ENCODE peak calls at places on chromosomes 11 and 22, in eight cellular contexts. X is T-helper 2 cell; P is activated CD4-positive, alpha-beta memory T cell treated with anti-CD3 and anti-CD28 coated beads for 36 hours; E is stimulated activated CD4-positive, alpha-beta T cell treated with anti-CD3 and anti-CD28 coated beads, Interleukin-4, amount 100 ng/mL, for 48 hours; L is fibroblast of the aortic adventitia; K is H7; O is LoVo; Q is activated CD4-positive, alpha-beta T cell treated with anti-CD3 and anti-CD28 coated beads for 24 hours. U is an unnamed sample.

GRCh38 chr11:76102772-76103171 is 103.5 kb downstream of the WNT11 start:
- DNase-seq in X (no peak), P (no peak), E (no peak), L (peak), K (no peak), O (no peak), Q (no peak), U (no peak)

GRCh38 chr11:11081273-11081672 is 223.4 kb upstream of the ZBED5 start:
- DNase-seq in X (no peak), P (no peak), E (no peak), L (no peak), K (no peak), O (no peak), Q (no peak), U (no peak)

GRCh38 chr11:7892751-7893356 is 38.2 kb downstream of the OR10A6 start:
- DNase-seq in X (peak), P (peak), E (no peak), L (peak), K (peak), O (peak), Q (peak), U (no peak)

GRCh38 chr11:70078095-70078795 is at the start of gene ANO1:
- DNase-seq in X (no peak), P (no peak), E (no peak), L (no peak), K (peak), O (no peak), Q (no peak), U (no peak)

GRCh38 chr11:2689551-2690260 is 10.1 kb downstream of the KCNQ1OT1 start:
- DNase-seq in X (no peak), P (no peak), E (no peak), L (no peak), K (no peak), O (no peak), Q (no peak), U (no peak)

GRCh38 chr22:27273386-27273785 is 528.2 kb downstream of the MN1 start:
- DNase-seq in X (no peak), P (no peak), E (no peak), L (no peak), K (no peak), O (no peak), Q (no peak), U (no peak)

GRCh38 chr11:91932151-91932821 is 292.3 kb upstream of the FAT3 start:
- DNase-seq in X (no peak), P (no peak), E (no peak), L (no peak), K (no peak), O (no peak), Q (no peak), U (no peak)

GRCh38 chr11:83566948-83567347 is 280.8 kb upstream of the CCDC90B start:
- DNase-seq in X (no peak), P (no peak), E (no peak), L (peak), K (no peak), O (no peak), Q (no peak), U (no peak)

GRCh38 chr11:86143429-86144030 is 74.6 kb upstream of the PICALM start:
- DNase-seq in X (peak), P (no peak), E (no peak), L (no peak), K (no peak), O (no peak), Q (no peak), U (no peak)

GRCh38 chr11:73227571-73228211 is 9.6 kb downstream of the P2RY2 start:
- DNase-seq in X (no peak), P (no peak), E (no peak), L (no peak), K (peak), O (peak), Q (no peak), U (no peak)

GRCh38 chr11:135027461-135027860 is 615.4 kb upstream of the B3GAT1 start:
- DNase-seq in X (peak), P (peak), E (no peak), L (peak), K (peak), O (peak), Q (no peak), U (no peak)

GRCh38 chr22:46596819-46597218 is 23.4 kb upstream of the GRAMD4 start:
- DNase-seq in X (no peak), P (no peak), E (no peak), L (no peak), K (peak), O (peak), Q (no peak), U (no peak)

GRCh38 chr11:66188580-66188979 is 79.9 kb upstream of the RAB1B start:
- DNase-seq in X (no peak), P (no peak), E (no peak), L (peak), K (no peak), O (no peak), Q (no peak), U (no peak)

GRCh38 chr11:116072776-116073175 is 568.6 kb upstream of the CADM1 start:
- DNase-seq in X (peak), P (no peak), E (no peak), L (no peak), K (peak), O (no peak), Q (no peak), U (no peak)

GRCh38 chr11:8167796-8168195 is 1.0 kb downstream of the RIC3 start:
- DNase-seq in X (peak), P (no peak), E (no peak), L (peak), K (no peak), O (no peak), Q (no peak), U (no peak)

GRCh38 chr11:45092901-45093760 is 53.3 kb upstream of the PRDM11 start:
- DNase-seq in X (peak), P (peak), E (no peak), L (peak), K (no peak), O (no peak), Q (no peak), U (no peak)

GRCh38 chr11:63869171-63869591 is 30.3 kb downstream of the MARK2 start:
- DNase-seq in X (no peak), P (no peak), E (no peak), L (no peak), K (no peak), O (no peak), Q (no peak), U (no peak)

GRCh38 chr11:18769802-18770456 is 21.7 kb downstream of the PTPN5 start:
- DNase-seq in X (no peak), P (no peak), E (no peak), L (no peak), K (peak), O (peak), Q (no peak), U (no peak)

GRCh38 chr11:107702723-107703122 is 9.1 kb downstream of the SLN start:
- DNase-seq in X (no peak), P (no peak), E (no peak), L (no peak), K (no peak), O (no peak), Q (no peak), U (no peak)

GRCh38 chr22:24406322-24407277 is 20.8 kb upstream of the ADORA2A start:
- DNase-seq in X (no peak), P (no peak), E (no peak), L (no peak), K (peak), O (no peak), Q (no peak), U (no peak)

GRCh38 chr11:65298655-65299179 is 15.9 kb upstream of the CDC42EP2 start:
- DNase-seq in X (no peak), P (no peak), E (no peak), L (peak), K (peak), O (no peak), Q (no peak), U (no peak)

GRCh38 chr11:38791346-38791961 is 2193.4 kb upstream of the RAG2 start:
- DNase-seq in X (peak), P (no peak), E (peak), L (peak), K (peak), O (peak), Q (no peak), U (no peak)

GRCh38 chr11:93827347-93827746 is 23.1 kb downstream of the VSTM5 start:
- DNase-seq in X (no peak), P (no peak), E (no peak), L (no peak), K (no peak), O (no peak), Q (no peak), U (no peak)

GRCh38 chr22:33512961-33513360 is 407.3 kb downstream of the LARGE1 start:
- DNase-seq in X (no peak), P (no peak), E (no peak), L (peak), K (no peak), O (no peak), Q (no peak), U (no peak)

GRCh38 chr22:39661842-39662676 is 91.5 kb downstream of the CACNA1I start:
- DNase-seq in X (peak), P (peak), E (peak), L (no peak), K (peak), O (no peak), Q (peak), U (no peak)

GRCh38 chr11:9096427-9096826 is 5.0 kb upstream of the SCUBE2 start:
- DNase-seq in X (no peak), P (no peak), E (no peak), L (no peak), K (no peak), O (no peak), Q (no peak), U (no peak)

GRCh38 chr22:37690901-37691504 is 4.9 kb downstream of the NOL12 start:
- DNase-seq in X (no peak), P (no peak), E (no peak), L (no peak), K (no peak), O (no peak), Q (no peak), U (no peak)

GRCh38 chr22:23063539-23064380 is 6.6 kb upstream of the GNAZ start:
- DNase-seq in X (no peak), P (peak), E (no peak), L (no peak), K (peak), O (no peak), Q (no peak), U (no peak)

GRCh38 chr11:65911682-65912568 is 6.9 kb downstream of the C11orf68 start:
- DNase-seq in X (no peak), P (peak), E (no peak), L (peak), K (peak), O (peak), Q (no peak), U (peak)

GRCh38 chr11:22521226-22521625 is 104.4 kb downstream of the FANCF start:
- DNase-seq in X (peak), P (no peak), E (no peak), L (no peak), K (no peak), O (no peak), Q (no peak), U (no peak)

GRCh38 chr11:34243620-34244493 is 114.0 kb downstream of the ABTB2 start:
- DNase-seq in X (peak), P (peak), E (peak), L (peak), K (no peak), O (peak), Q (no peak), U (peak)

GRCh38 chr11:67357831-67358555 is 4.6 kb upstream of the POLD4 start:
- DNase-seq in X (no peak), P (no peak), E (no peak), L (peak), K (peak), O (no peak), Q (no peak), U (no peak)

GRCh38 chr11:116725434-116726221 is 47.2 kb downstream of the BUD13 start:
- DNase-seq in X (no peak), P (no peak), E (no peak), L (peak), K (peak), O (no peak), Q (no peak), U (no peak)

GRCh38 chr11:24560324-24560723 is 63.5 kb downstream of the LUZP2 start:
- DNase-seq in X (no peak), P (no peak), E (no peak), L (no peak), K (no peak), O (no peak), Q (no peak), U (no peak)

U was measured in T1000.